ENCODE peak calls at places on chromosomes 6 and 20, in four cellular contexts. V is GM12878, T is K562, U is endothelial cell of umbilical vein. X is an unnamed sample.

GRCh38 chr6:158703121-158703839 is 53.4 kb downstream of the SYTL3 start:
- DNase-seq in V (no peak), T (no peak), U (no peak), X (no peak)

GRCh38 chr20:49460916-49461315 is 21.6 kb downstream of the KCNB1 start:
- DNase-seq in V (no peak), T (no peak), U (no peak), X (no peak)

GRCh38 chr20:34222208-34222607 is 19.0 kb upstream of the ASIP start:
- DNase-seq in V (no peak), T (no peak), U (no peak), X (peak)

GRCh38 chr6:118893095-118893881 is 664 bp upstream of the ASF1A start:
- DNase-seq in V (no peak), T (peak), U (peak), X (peak)

GRCh38 chr6:65638047-65638831 is 68.8 kb downstream of the EYS start:
- DNase-seq in V (no peak), T (no peak), U (no peak), X (no peak)

GRCh38 chr6:44967481-44967880 is 360.6 kb upstream of the RUNX2 start:
- DNase-seq in V (no peak), T (no peak), U (peak), X (no peak)

GRCh38 chr6:163438298-163438939 is 23.9 kb downstream of the QKI start:
- DNase-seq in V (no peak), T (no peak), U (no peak), X (peak)

GRCh38 chr6:137313928-137314855 is 95.0 kb upstream of the IFNGR1 start:
- DNase-seq in V (peak), T (peak), U (peak), X (peak)

GRCh38 chr6:34810936-34811632 is 19.2 kb downstream of the BLTP3A start:
- DNase-seq in V (peak), T (no peak), U (peak), X (peak)

GRCh38 chr6:68834561-68834960 is 199.5 kb downstream of the ADGRB3 start:
- DNase-seq in V (no peak), T (no peak), U (no peak), X (no peak)

GRCh38 chr6:79671605-79672266 is 40.6 kb downstream of the SH3BGRL2 start:
- DNase-seq in V (no peak), T (peak), U (peak), X (peak)

GRCh38 chr20:20267685-20268429 is 100.0 kb upstream of the INSM1 start:
- DNase-seq in V (no peak), T (no peak), U (no peak), X (no peak)

GRCh38 chr20:59515013-59515905 is 89.1 kb upstream of the PHACTR3 start:
- DNase-seq in V (no peak), T (peak), U (peak), X (peak)

DNA sequence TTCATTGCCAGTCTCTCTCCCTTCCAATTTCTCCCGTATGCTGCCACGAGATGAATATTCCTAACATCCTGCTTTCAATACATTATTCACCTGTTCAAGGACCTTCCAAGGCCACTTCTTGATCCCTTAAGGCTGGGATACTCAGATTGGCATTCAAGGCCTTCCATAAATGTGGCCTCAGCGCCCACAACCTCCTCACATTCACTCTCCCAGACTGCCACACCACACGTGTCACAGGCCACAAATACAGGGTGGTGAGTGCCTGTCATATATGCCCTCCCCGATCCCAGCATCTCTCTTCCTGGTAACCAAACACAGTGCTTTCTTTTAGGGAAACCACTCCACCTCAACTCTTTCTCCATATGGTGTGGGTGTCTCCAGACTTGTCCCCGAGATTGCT is 55.5 kb downstream of the TTI1 start:
- DNase-seq in V (no peak), T (no peak), U (no peak), X (no peak)
- TF ChIP-seq FOS in V (no peak), T (no peak), U (no peak), X (no peak)

GRCh38 chr20:48265791-48266190 is 480.5 kb upstream of the SULF2 start:
- DNase-seq in V (no peak), T (no peak), U (no peak), X (no peak)

GRCh38 chr20:48262955-48263354 is 477.7 kb upstream of the SULF2 start:
- DNase-seq in V (no peak), T (no peak), U (no peak), X (no peak)

GRCh38 chr20:48262396-48262795 is 477.1 kb upstream of the SULF2 start:
- DNase-seq in V (no peak), T (no peak), U (no peak), X (no peak)

GRCh38 chr20:48266571-48266970 is 481.3 kb upstream of the SULF2 start:
- DNase-seq in V (no peak), T (no peak), U (no peak), X (no peak)

GRCh38 chr20:48267825-48268615 is 482.7 kb upstream of the SULF2 start:
- DNase-seq in V (no peak), T (peak), U (no peak), X (no peak)
- TF ChIP-seq FOS in V (no peak), T (no peak), U (no peak), X (no peak)

GRCh38 chr6:87341899-87342298 is 2.7 kb upstream of the C6orf163 start:
- DNase-seq in V (peak), T (no peak), U (no peak), X (no peak)

GRCh38 chr6:87336367-87336766 is 7.3 kb upstream of the GJB7 start:
- DNase-seq in V (no peak), T (peak), U (no peak), X (no peak)

GRCh38 chr6:87342829-87343228 is 1.8 kb upstream of the C6orf163 start:
- DNase-seq in V (no peak), T (no peak), U (no peak), X (no peak)

GRCh38 chr6:87341158-87341557 is 3.5 kb upstream of the C6orf163 start:
- DNase-seq in V (no peak), T (no peak), U (no peak), X (no peak)

GRCh38 chr6:87340230-87340629 is 4.4 kb upstream of the C6orf163 start:
- DNase-seq in V (no peak), T (no peak), U (no peak), X (no peak)
- TF ChIP-seq FOS in V (no peak), T (no peak), U (no peak), X (no peak)

GRCh38 chr6:168131464-168132415 is 52.7 kb upstream of the FRMD1 start:
- DNase-seq in V (no peak), T (no peak), U (no peak), X (no peak)
- TF ChIP-seq FOS in V (no peak), T (no peak), U (no peak), X (no peak)

GRCh38 chr6:106511274-106512047 is 117.8 kb downstream of the RTN4IP1 start:
- DNase-seq in V (no peak), T (no peak), U (peak), X (no peak)
- TF ChIP-seq FOS in V (no peak), T (no peak), U (no peak), X (no peak)

GRCh38 chr6:138647006-138647405 is 126.6 kb upstream of the CCDC28A start:
- DNase-seq in V (no peak), T (no peak), U (peak), X (peak)
- TF ChIP-seq FOS in V (no peak), T (no peak), U (peak), X (no peak)

GRCh38 chr6:11714116-11714797 is 64.3 kb downstream of the ADTRP start:
- DNase-seq in V (peak), T (no peak), U (no peak), X (no peak)
- TF ChIP-seq FOS in V (no peak), T (no peak), U (no peak), X (no peak)

GRCh38 chr6:168188974-168189678 is 110.1 kb upstream of the FRMD1 start:
- DNase-seq in V (no peak), T (no peak), U (no peak), X (no peak)

GRCh38 chr6:168192195-168192900 is 113.3 kb upstream of the FRMD1 start:
- DNase-seq in V (no peak), T (no peak), U (no peak), X (no peak)

GRCh38 chr6:168190646-168191443 is 111.8 kb upstream of the FRMD1 start:
- DNase-seq in V (no peak), T (no peak), U (no peak), X (no peak)

GRCh38 chr6:168188310-168188973 is 109.4 kb upstream of the FRMD1 start:
- DNase-seq in V (no peak), T (no peak), U (no peak), X (no peak)

GRCh38 chr6:168189679-168190405 is 110.8 kb upstream of the FRMD1 start:
- DNase-seq in V (no peak), T (no peak), U (no peak), X (no peak)
- TF ChIP-seq FOS in V (no peak), T (no peak), U (no peak), X (no peak)

X was measured in IMR-90.